ENCODE peak calls at places on chromosomes 1 and 21, in nine cellular contexts. J is CD8-positive, alpha-beta memory T cell; K is psoas muscle; N is pancreas; R is aorta; P is heart right ventricle; B is PC-3; C is MM.1S; Y is H1. S is an unnamed sample.

GRCh38 chr1:39410915-39411436 is 80.5 kb upstream of the BMP8A start:
- DNase-seq in J (peak; percentile 10), K (peak; percentile 82), N (peak; percentile 77), R (peak; percentile 91), P (peak; percentile 74), B (peak; percentile 89), C (peak; percentile 86), Y (no peak), S (peak; percentile 80)

GRCh38 chr1:19036049-19036546 is 79.6 kb upstream of the IFFO2 start:
- DNase-seq in J (no peak), K (no peak), N (no peak), R (no peak), P (no peak), B (no peak), C (no peak), Y (no peak), S (no peak)

GRCh38 chr1:93669369-93669768 is 12.3 kb downstream of the BCAR3 start:
- DNase-seq in J (no peak), K (no peak), N (no peak), R (no peak), P (no peak), B (no peak), C (no peak), Y (no peak), S (no peak)

GRCh38 chr1:6688001-6688400 is 13.6 kb downstream of the DNAJC11 start:
- DNase-seq in J (no peak), K (no peak), N (no peak), R (no peak), P (no peak), B (no peak), C (no peak), Y (no peak), S (no peak)

GRCh38 chr1:56456426-56457101 is 122.8 kb downstream of the PLPP3 start:
- DNase-seq in J (no peak), K (no peak), N (no peak), R (no peak), P (no peak), B (peak; percentile 81), C (no peak), Y (no peak), S (no peak)

GRCh38 chr1:21384620-21385019 is 55.3 kb upstream of the NBPF3 start:
- DNase-seq in J (no peak), K (no peak), N (no peak), R (no peak), P (no peak), B (no peak), C (no peak), Y (no peak), S (no peak)

GRCh38 chr1:194447635-194448034 is 1261.2 kb upstream of the B3GALT2 start:
- DNase-seq in J (no peak), K (no peak), N (no peak), R (no peak), P (no peak), B (no peak), C (no peak), Y (no peak), S (no peak)

GRCh38 chr1:225998560-225999226 is 450 bp downstream of the SDE2 start:
- DNase-seq in J (no peak), K (no peak), N (no peak), R (no peak), P (no peak), B (peak; percentile 38), C (no peak), Y (no peak), S (no peak)

GRCh38 chr1:44842415-44842762 is 664 bp downstream of the PTCH2 start:
- DNase-seq in J (no peak), K (no peak), N (no peak), R (no peak), P (no peak), B (no peak), C (no peak), Y (no peak), S (no peak)

GRCh38 chr1:12617511-12617900 is 504 bp downstream of the DHRS3 start:
- DNase-seq in J (peak; percentile 49), K (no peak), N (peak; percentile 73), R (peak; percentile 45), P (no peak), B (peak; percentile 48), C (peak; percentile 26), Y (no peak), S (peak; percentile 75)

GRCh38 chr21:45359451-45360217 is 45.3 kb upstream of the COL18A1 start:
- DNase-seq in J (no peak), K (no peak), N (no peak), R (no peak), P (peak; percentile 12), B (no peak), C (no peak), Y (no peak), S (no peak)

GRCh38 chr1:38052750-38053415 is 6.3 kb upstream of the POU3F1 start:
- DNase-seq in J (peak; percentile 20), K (no peak), N (no peak), R (no peak), P (no peak), B (no peak), C (no peak), Y (no peak), S (no peak)

GRCh38 chr1:185610954-185611353 is 123.2 kb upstream of the HMCN1 start:
- DNase-seq in J (no peak), K (no peak), N (no peak), R (no peak), P (no peak), B (no peak), C (no peak), Y (no peak), S (no peak)

GRCh38 chr1:3274972-3275371 is 179.5 kb upstream of the ARHGEF16 start:
- DNase-seq in J (no peak), K (no peak), N (peak; percentile 55), R (no peak), P (no peak), B (no peak), C (no peak), Y (no peak), S (no peak)

GRCh38 chr1:30840904-30841598 is 67.5 kb downstream of the SDC3 start:
- DNase-seq in J (no peak), K (peak; percentile 64), N (no peak), R (peak; percentile 73), P (peak; percentile 63), B (no peak), C (no peak), Y (no peak), S (no peak)

GRCh38 chr1:4928186-4928585 is 273.8 kb downstream of the AJAP1 start:
- DNase-seq in J (no peak), K (no peak), N (no peak), R (no peak), P (no peak), B (no peak), C (no peak), Y (no peak), S (no peak)

GRCh38 chr1:37068897-37069296 is 34.6 kb upstream of the GRIK3 start:
- DNase-seq in J (no peak), K (no peak), N (no peak), R (no peak), P (no peak), B (no peak), C (no peak), Y (no peak), S (no peak)

DNA sequence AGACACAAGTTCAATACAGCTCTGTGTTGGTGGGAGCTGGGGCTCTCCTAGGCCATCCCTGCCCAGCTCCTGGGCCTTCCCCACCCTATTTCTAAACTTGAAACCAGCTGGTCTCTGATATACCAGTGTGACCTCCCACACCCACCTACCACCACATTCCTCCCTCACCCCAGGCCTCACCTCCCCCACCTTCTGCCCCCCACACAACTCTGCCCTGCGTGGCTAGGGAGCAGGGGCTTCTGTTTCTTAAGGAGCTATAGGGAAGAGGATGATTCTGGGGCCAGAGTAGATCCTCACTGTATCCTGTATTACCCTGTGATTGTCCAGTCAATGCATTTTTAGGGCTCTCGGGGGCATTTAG is 16.5 kb downstream of the NES start:
- DNase-seq in J (no peak), K (no peak), N (no peak), R (no peak), P (no peak), B (no peak), C (peak; percentile 53), Y (no peak), S (no peak)
- H3K4me3 ChIP-seq in J (peak overlapping the region; percentile 14), K (peak overlapping the region; percentile 56), N (no peak overlapping the region), R (no peak overlapping the region), P (peak overlapping the region; percentile 44), B (peak overlapping the region; percentile 64), C (peak overlapping the region; percentile 87), Y (no peak overlapping the region), S (peak overlapping the region; percentile 30)

DNA sequence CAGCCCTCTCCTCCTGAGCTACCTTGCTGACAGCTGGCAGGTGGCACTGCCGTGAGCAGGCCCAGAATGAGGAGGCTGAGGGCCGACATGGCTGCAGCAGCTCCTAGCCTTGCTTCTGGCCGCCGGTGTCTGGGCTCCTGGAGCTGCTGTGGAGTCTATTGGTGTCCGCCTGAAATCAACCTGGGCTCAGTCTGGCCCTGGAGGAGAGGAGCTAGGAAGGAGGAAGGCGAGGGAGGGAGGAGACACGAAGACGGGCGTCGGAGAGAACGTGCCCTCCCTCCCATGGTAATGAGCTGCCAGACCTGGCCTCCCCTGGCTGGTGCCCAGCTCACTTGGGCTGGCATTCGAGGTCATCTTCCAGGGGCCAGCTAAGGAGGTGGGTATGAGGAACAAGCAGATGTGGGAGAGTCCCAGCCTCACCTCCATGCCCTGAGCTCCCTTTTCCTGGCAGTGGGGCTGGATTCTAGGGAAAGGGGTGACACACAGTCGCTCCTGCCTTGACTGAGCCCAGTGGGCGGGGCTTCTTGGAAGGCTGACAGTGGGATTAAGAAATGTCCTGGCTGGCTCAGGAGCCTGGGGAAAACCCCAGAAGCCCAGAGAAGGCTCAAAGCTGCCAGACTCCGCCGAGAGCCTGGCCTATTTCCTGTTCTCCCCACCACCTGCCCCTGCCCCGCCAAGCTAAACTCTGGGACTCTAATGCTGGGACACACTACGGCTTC is at the start of gene PDZK1IP1:
- DNase-seq in J (no peak), K (peak; percentile 88), N (peak; percentile 90), R (peak; percentile 94), P (peak; percentile 71), B (no peak), C (no peak), Y (no peak), S (peak; percentile 88)
- H3K27ac ChIP-seq in J (peak within 1 kb of the TSS; percentile 47), K (peak within 1 kb of the TSS; percentile 72), N (peak within 1 kb of the TSS; percentile 74), R (peak within 1 kb of the TSS; percentile 17), P (no peak within 1 kb of the TSS), B (no peak within 1 kb of the TSS), C (no peak within 1 kb of the TSS), Y (no peak within 1 kb of the TSS), S (peak within 1 kb of the TSS; percentile 78)

DNA sequence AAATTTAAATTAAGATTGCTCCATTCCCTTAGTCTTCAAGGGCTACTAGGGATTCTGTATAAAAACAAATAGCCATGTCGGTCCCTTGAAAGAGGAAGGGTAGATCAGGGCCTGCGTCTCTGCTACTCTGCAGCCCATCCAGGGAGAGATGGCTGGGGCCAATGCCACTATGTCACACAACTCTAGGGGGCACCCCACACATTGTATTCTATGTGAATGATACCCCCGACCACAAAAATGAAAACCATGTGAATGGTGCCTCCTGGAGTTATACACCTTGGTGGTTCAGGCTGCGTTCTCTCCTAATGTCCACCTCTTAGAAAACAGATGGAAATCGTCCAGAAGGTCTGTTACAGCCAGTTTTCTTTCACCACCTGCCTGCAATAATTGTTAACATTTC is 18.0 kb downstream of the PIK3C2B start:
- DNase-seq in J (no peak), K (no peak), N (no peak), R (no peak), P (no peak), B (no peak), C (no peak), Y (no peak), S (no peak)
- H3K4me1 ChIP-seq in J (peaks cover 35% of the 10 kb centered on the region), K (peaks cover 68% of the 10 kb centered on the region), N (peaks cover 12% of the 10 kb centered on the region), R (peaks cover 8% of the 10 kb centered on the region), P (peaks cover 58% of the 10 kb centered on the region), B (peaks cover 14% of the 10 kb centered on the region), C (no peaks in the 10 kb centered on the region), Y (peaks cover 6% of the 10 kb centered on the region), S (peaks cover 17% of the 10 kb centered on the region)

GRCh38 chr1:243496173-243496553 is 240.3 kb downstream of the SDCCAG8 start:
- DNase-seq in J (no peak), K (no peak), N (no peak), R (no peak), P (peak; percentile 54), B (no peak), C (no peak), Y (no peak), S (peak; percentile 18)
- H3K4me3 ChIP-seq in J (no peak overlapping the region), K (peak overlapping the region; percentile 28), N (no peak overlapping the region), R (no peak overlapping the region), P (peak overlapping the region; percentile 8), B (no peak overlapping the region), C (no peak overlapping the region), Y (no peak overlapping the region), S (no peak overlapping the region)